ENCODE peak calls at places on chromosomes 2 and 18, in seven cellular contexts. E is DND-41, Q is HCT116, J is K562, R is sigmoid colon, I is prostate gland, P is thoracic aorta. K is an unnamed sample. For H3K9me3 and H3K27me3, the result is how much of the 10 kb centered on the place peaks cover.

GRCh38 chr2:108936076-108936867 is 52.7 kb downstream of the EDAR start:
- DNase-seq in Q (no peak), I (no peak), E (no peak), J (no peak), R (no peak), P (no peak), K (no peak)

GRCh38 chr2:85635636-85636035 is 19.6 kb downstream of the USP39 start:
- DNase-seq in P (no peak), Q (no peak), R (no peak), J (no peak), E (no peak), I (no peak), K (no peak)

GRCh38 chr2:59180111-59180510 is 939.0 kb upstream of the FANCL start:
- DNase-seq in I (no peak), E (no peak), Q (no peak), R (no peak), P (no peak), J (no peak), K (no peak)

GRCh38 chr2:11411768-11412448 is 54.1 kb downstream of the E2F6 start:
- DNase-seq in Q (no peak), E (no peak), P (no peak), I (peak), R (peak), J (peak), K (no peak)

GRCh38 chr2:208386546-208386945 is 20.0 kb upstream of the PTH2R start:
- DNase-seq in I (no peak), J (no peak), E (no peak), R (no peak), Q (no peak), P (no peak), K (no peak)

GRCh38 chr2:156803967-156804366 is 367.8 kb downstream of the GPD2 start:
- DNase-seq in E (no peak), P (no peak), J (no peak), Q (no peak), I (no peak), R (no peak), K (no peak)

GRCh38 chr2:174223359-174223758 is 25.0 kb downstream of the OLA1 start:
- DNase-seq in I (no peak), P (no peak), Q (no peak), J (no peak), R (no peak), E (no peak), K (no peak)

GRCh38 chr2:36032046-36032445 is 323.5 kb upstream of the CRIM1 start:
- DNase-seq in P (no peak), Q (no peak), R (no peak), J (no peak), I (no peak), E (no peak), K (no peak)

GRCh38 chr2:46380038-46380940 is 83.1 kb downstream of the EPAS1 start:
- DNase-seq in R (no peak), J (no peak), Q (no peak), E (no peak), P (no peak), I (no peak), K (no peak)

GRCh38 chr18:62950246-62950645 is 234.9 kb downstream of the PHLPP1 start:
- DNase-seq in Q (no peak), R (no peak), P (no peak), J (no peak), E (no peak), I (no peak), K (no peak)

GRCh38 chr18:13407484-13407883 is 188.9 kb downstream of the LDLRAD4 start:
- DNase-seq in I (no peak), R (no peak), P (no peak), J (no peak), Q (no peak), E (no peak), K (no peak)

GRCh38 chr2:9074930-9075329 is 71.4 kb upstream of the MBOAT2 start:
- DNase-seq in I (no peak), P (no peak), E (no peak), R (no peak), Q (no peak), J (peak), K (no peak)

GRCh38 chr2:219010162-219010756 is 17.0 kb upstream of the CRYBA2 start:
- DNase-seq in R (no peak), P (no peak), I (no peak), E (no peak), Q (no peak), J (peak), K (no peak)

GRCh38 chr2:204110250-204111183 is 174.0 kb downstream of the ICOS start:
- DNase-seq in P (no peak), E (peak), I (no peak), R (no peak), Q (no peak), J (no peak), K (peak)

GRCh38 chr2:240200230-240201051 is 60.0 kb upstream of the OTOS start:
- DNase-seq in P (no peak), I (no peak), Q (no peak), R (peak), J (no peak), E (no peak), K (no peak)

GRCh38 chr2:192696857-192697256 is 502.1 kb upstream of the TMEFF2 start:
- DNase-seq in Q (no peak), R (no peak), E (no peak), P (no peak), I (no peak), J (no peak), K (no peak)

GRCh38 chr18:2588666-2589344 is 17.4 kb downstream of the NDC80 start:
- DNase-seq in Q (no peak), J (no peak), I (no peak), P (no peak), E (no peak), R (no peak), K (no peak)

GRCh38 chr18:73639788-73640187 is 507.8 kb downstream of the FBXO15 start:
- DNase-seq in R (no peak), J (no peak), P (no peak), I (no peak), Q (no peak), E (no peak), K (no peak)

GRCh38 chr2:64649626-64650025 is 4.1 kb downstream of the SERTAD2 start:
- DNase-seq in J (peak), E (no peak), I (peak), R (no peak), Q (no peak), P (no peak), K (no peak)

GRCh38 chr2:165293439-165294420 is 54.5 kb downstream of the SCN2A start:
- DNase-seq in I (peak), R (no peak), Q (peak), P (no peak), E (peak), J (peak), K (peak)

GRCh38 chr2:55550368-55551102 is 31.0 kb downstream of the CFAP36 start:
- DNase-seq in Q (no peak), R (no peak), J (no peak), E (no peak), I (no peak), P (no peak), K (no peak)

GRCh38 chr2:99448556-99448955 is 41.3 kb downstream of the REV1 start:
- DNase-seq in P (no peak), R (no peak), I (no peak), J (no peak), E (no peak), Q (no peak), K (no peak)

GRCh38 chr2:147600223-147600622 is 244.6 kb upstream of the ACVR2A start:
- DNase-seq in R (no peak), I (peak), P (no peak), J (no peak), Q (no peak), E (no peak), K (no peak)

GRCh38 chr2:113098061-113098460 is 29.3 kb upstream of the IL1RN start:
- DNase-seq in I (no peak), R (no peak), Q (no peak), E (no peak), J (no peak), P (no peak), K (peak)

GRCh38 chr2:133568172-133568571 is at the start of gene NCKAP5:
- DNase-seq in I (peak), Q (no peak), P (no peak), E (no peak), J (no peak), R (no peak), K (no peak)

GRCh38 chr2:217357886-217358620 is 498.2 kb upstream of the TNP1 start:
- DNase-seq in Q (no peak), J (no peak), E (no peak), P (no peak), R (no peak), I (no peak), K (no peak)

GRCh38 chr2:219612605-219613286 is 14.7 kb upstream of the SLC4A3 start:
- DNase-seq in R (peak), E (no peak), P (no peak), I (no peak), J (no peak), Q (no peak), K (no peak)

GRCh38 chr18:49476664-49477411 is 10.2 kb downstream of the C18orf32 start:
- DNase-seq in J (peak), R (no peak), Q (no peak), P (no peak), E (no peak), I (no peak), K (no peak)

DNA sequence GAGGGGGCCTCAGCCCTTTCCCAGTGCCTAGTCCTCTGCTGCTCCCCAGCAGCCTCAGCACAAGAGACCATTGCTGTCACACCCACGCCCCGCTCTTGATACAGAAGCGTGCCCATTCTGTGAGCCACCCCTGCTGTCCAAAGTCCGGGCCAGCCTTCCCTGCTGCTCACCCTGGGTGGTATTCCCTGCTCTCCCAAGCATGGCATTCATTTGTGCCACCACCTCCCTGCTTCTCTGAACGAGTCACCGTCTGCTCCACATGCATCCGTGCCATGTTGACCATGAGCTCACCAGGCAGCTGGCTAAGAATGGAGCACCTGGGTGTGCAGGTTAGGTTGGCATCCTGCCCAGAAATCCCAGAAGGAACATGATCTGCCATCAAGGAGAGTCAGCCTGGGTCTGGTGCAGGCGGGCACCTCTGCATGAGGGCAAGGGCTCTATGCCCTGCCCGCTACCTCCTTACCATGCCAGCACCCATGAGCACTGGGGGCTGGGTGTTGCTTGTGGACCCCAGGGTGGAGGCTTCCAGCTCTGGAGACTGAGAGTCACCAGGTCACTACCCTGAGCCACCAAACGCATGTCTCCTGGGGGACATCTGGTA is 63.0 kb downstream of the TWIST2 start:
- DNase-seq in E (no peak), I (peak), P (no peak), J (no peak), Q (no peak), R (peak), K (no peak)
- H3K4me3 ChIP-seq in E (no peak), I (no peak), P (no peak), J (no peak), Q (no peak), R (no peak), K (no peak)

DNA sequence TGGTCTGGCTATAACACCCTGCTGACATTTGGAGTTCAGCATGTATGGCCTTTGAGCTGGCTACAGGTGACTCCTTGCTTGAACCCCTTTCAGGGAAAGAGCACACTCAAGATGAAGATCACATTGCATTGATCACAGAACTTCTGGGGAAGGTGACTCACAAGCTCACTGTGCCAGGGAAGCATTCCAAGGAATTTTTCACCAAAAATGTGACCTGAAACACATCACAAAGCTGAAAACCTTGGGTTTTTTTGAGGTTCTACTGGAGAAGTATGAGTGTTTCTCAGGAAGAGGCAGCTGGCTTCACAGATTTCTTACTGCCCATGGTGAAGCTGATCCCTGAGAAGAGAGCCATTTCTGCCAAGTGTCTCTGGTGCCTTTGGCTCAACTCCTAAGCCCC is 879.0 kb downstream of the CBLN2 start:
- DNase-seq in J (no peak), E (no peak), I (no peak), P (no peak), Q (no peak), R (no peak), K (no peak)
- H3K9me3 ChIP-seq in J (under half), E (under half), I (under half), P (under half), Q (under half), R (under half), K (under half)

DNA sequence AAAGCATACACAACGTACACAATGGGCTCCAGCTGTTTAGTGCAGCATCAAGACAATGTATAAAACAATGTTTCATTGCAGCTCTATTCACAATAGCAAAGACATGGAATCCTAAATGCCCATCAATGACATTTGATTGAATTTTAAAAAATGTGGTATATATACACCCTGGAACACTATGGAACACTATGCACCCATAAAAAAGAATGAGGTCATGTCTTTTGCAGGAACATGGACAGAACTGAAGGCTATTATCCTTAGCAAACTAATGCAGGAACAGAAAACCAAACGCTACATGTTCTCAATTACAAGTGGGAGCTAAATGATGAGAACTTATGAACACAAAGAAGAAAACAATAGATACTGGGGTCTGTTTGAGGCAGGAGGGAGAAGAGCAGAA is 315.5 kb downstream of the AGPS start:
- DNase-seq in J (no peak), E (no peak), P (no peak), I (no peak), R (no peak), Q (no peak), K (no peak)
- H3K27me3 ChIP-seq in J (under half), E (under half), P (under half), I (under half), R (under half), Q (under half), K (under half)

DNA sequence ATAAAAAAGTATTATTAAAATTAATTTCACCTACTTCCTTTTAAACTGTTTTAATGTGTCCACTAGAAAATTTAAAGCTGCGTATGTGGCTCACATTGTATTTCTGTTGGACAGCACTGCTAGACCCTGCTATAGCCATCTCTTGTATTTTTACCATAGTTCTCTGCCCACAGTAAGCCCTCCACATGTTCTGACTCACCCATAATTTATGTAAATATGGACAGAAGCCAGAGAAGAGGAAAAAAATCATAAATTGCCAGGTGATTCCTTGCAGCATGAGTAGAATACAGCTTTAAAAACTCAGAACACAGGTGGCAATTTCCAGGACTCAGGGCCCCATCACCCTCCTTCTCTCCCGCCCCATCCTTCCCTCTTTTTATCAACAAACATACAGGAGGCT is 142.4 kb upstream of the MEX3C start:
- DNase-seq in P (no peak), R (no peak), J (no peak), Q (no peak), E (no peak), I (no peak), K (no peak)
- H3K4me3 ChIP-seq in P (no peak), R (no peak), J (no peak), Q (no peak), E (no peak), I (no peak), K (no peak)

GRCh38 chr2:194363878-194364277 is 1293.1 kb upstream of the SLC39A10 start:
- DNase-seq in P (no peak), R (no peak), Q (no peak), I (no peak), E (no peak), J (no peak), K (no peak)

GRCh38 chr2:194363295-194363694 is 1293.7 kb upstream of the SLC39A10 start:
- DNase-seq in J (no peak), E (no peak), I (no peak), P (no peak), R (no peak), Q (no peak), K (no peak)
- H3K9me3 ChIP-seq in J (under half), E (under half), I (under half), P (under half), R (under half), Q (under half), K (under half)

K was measured in CD4-positive, alpha-beta memory T cell.